ENCODE peak calls at places on chromosomes 16 and 17, in ten cellular contexts. W, X, Y, T, C, J, F, G, O and N are unnamed samples.

GRCh38 chr16:48317614-48318013 is 67.6 kb downstream of the SIAH1 start:
- DNase-seq in C (no peak), T (no peak), Y (peak; percentile 33), G (peak; percentile 82), X (no peak), O (no peak), F (no peak), J (no peak), W (no peak), N (peak; percentile 24)

GRCh38 chr16:47448830-47449575 is 11.9 kb downstream of the ITFG1 start:
- DNase-seq in X (no peak), F (no peak), J (no peak), G (no peak), Y (no peak), W (no peak), T (no peak), C (no peak), O (no peak), N (no peak)

GRCh38 chr17:28327709-28328108 is 7.6 kb downstream of the IFT20 start:
- DNase-seq in F (peak; percentile 18), W (no peak), Y (peak; percentile 53), X (no peak), T (no peak), C (no peak), J (no peak), O (no peak), G (peak; percentile 38), N (no peak)

GRCh38 chr17:48241131-48241591 is 133.6 kb downstream of the SNX11 start:
- DNase-seq in W (no peak), X (peak; percentile 44), O (no peak), T (no peak), Y (peak; percentile 90), G (peak; percentile 96), C (no peak), J (no peak), F (no peak), N (peak; percentile 65)

GRCh38 chr17:45907720-45908395 is 13.5 kb downstream of the MAPT start:
- DNase-seq in X (no peak), T (no peak), W (no peak), O (no peak), F (peak; percentile 27), Y (no peak), C (peak; percentile 71), G (no peak), J (no peak), N (no peak)

GRCh38 chr16:29906520-29907244 is 6.4 kb downstream of the ASPHD1 start:
- DNase-seq in G (no peak), X (no peak), F (no peak), O (no peak), W (no peak), Y (no peak), C (no peak), J (no peak), T (no peak), N (no peak)

GRCh38 chr17:17346428-17347233 is 43.5 kb downstream of the NT5M start:
- DNase-seq in T (no peak), X (no peak), W (no peak), Y (no peak), J (peak; percentile 13), O (no peak), G (no peak), F (peak; percentile 31), C (no peak), N (no peak)

GRCh38 chr17:43020789-43021738 is 1.1 kb downstream of the VAT1 start:
- DNase-seq in Y (peak; percentile 70), J (peak; percentile 72), T (no peak), G (peak; percentile 88), X (peak; percentile 81), O (peak; percentile 38), F (peak; percentile 82), C (peak; percentile 22), W (no peak), N (peak; percentile 45)

GRCh38 chr17:306116-306515 is 46.5 kb downstream of the RPH3AL start:
- DNase-seq in C (no peak), Y (no peak), J (no peak), O (no peak), T (no peak), W (no peak), X (peak; percentile 20), F (no peak), G (no peak), N (no peak)

GRCh38 chr17:80295146-80295545 is 34.5 kb downstream of the RNF213 start:
- DNase-seq in J (no peak), W (no peak), O (no peak), G (no peak), C (no peak), X (no peak), Y (no peak), F (no peak), T (no peak), N (no peak)

GRCh38 chr16:48426244-48427135 is 41.3 kb upstream of the SIAH1 start:
- DNase-seq in Y (no peak), X (no peak), J (no peak), O (no peak), F (no peak), T (no peak), W (no peak), C (no peak), G (no peak), N (no peak)

GRCh38 chr17:76453431-76453743 is 435 bp upstream of the UBE2O start:
- DNase-seq in O (no peak), Y (no peak), J (no peak), X (no peak), G (no peak), C (no peak), F (no peak), T (no peak), W (no peak), N (no peak)

GRCh38 chr17:38454528-38454927 is 26.3 kb downstream of the ARHGAP23 start:
- DNase-seq in O (no peak), W (no peak), X (peak; percentile 92), T (no peak), F (no peak), G (peak; percentile 83), C (no peak), Y (peak; percentile 79), J (peak; percentile 74), N (peak; percentile 97)

GRCh38 chr16:66292241-66292935 is 74.1 kb upstream of the CDH5 start:
- DNase-seq in F (peak; percentile 16), X (no peak), C (no peak), O (no peak), J (no peak), Y (no peak), T (no peak), G (no peak), W (no peak), N (no peak)

GRCh38 chr16:65896448-65897153 is 469.9 kb upstream of the CDH5 start:
- DNase-seq in J (no peak), C (no peak), Y (no peak), G (no peak), F (no peak), X (no peak), O (no peak), W (no peak), T (no peak), N (no peak)

GRCh38 chr16:80887062-80887461 is 82.7 kb upstream of the CDYL2 start:
- DNase-seq in Y (peak; percentile 10), O (no peak), G (no peak), C (no peak), X (no peak), T (no peak), F (no peak), J (no peak), W (no peak), N (no peak)

GRCh38 chr16:78127130-78127529 is 27.7 kb downstream of the WWOX start:
- DNase-seq in Y (no peak), G (no peak), O (no peak), T (no peak), J (no peak), F (no peak), C (no peak), X (no peak), W (no peak), N (no peak)

GRCh38 chr17:49748791-49749190 is 15.1 kb downstream of the FAM117A start:
- DNase-seq in Y (no peak), W (no peak), G (no peak), F (no peak), O (peak; percentile 55), T (peak; percentile 12), X (no peak), J (no peak), C (no peak), N (no peak)

GRCh38 chr17:1153795-1154546 is 25.8 kb downstream of the ABR start:
- DNase-seq in J (no peak), G (peak; percentile 38), C (peak; percentile 73), O (no peak), F (peak; percentile 82), W (peak; percentile 20), Y (peak; percentile 55), T (no peak), X (peak; percentile 75), N (peak; percentile 11)

GRCh38 chr17:72287586-72287985 is 166.8 kb downstream of the SOX9 start:
- DNase-seq in W (peak; percentile 40), O (no peak), G (no peak), J (no peak), Y (no peak), F (no peak), C (peak; percentile 82), T (no peak), X (no peak), N (no peak)

GRCh38 chr17:32551186-32551955 is 64.6 kb downstream of the CDK5R1 start:
- DNase-seq in T (no peak), Y (no peak), J (no peak), O (no peak), W (no peak), G (peak; percentile 74), F (no peak), C (no peak), X (no peak), N (peak; percentile 55)

GRCh38 chr16:56732366-56732765 is 2.4 kb downstream of the NUP93 start:
- DNase-seq in Y (no peak), X (no peak), O (no peak), T (no peak), F (no peak), W (no peak), G (no peak), C (no peak), J (no peak), N (no peak)

GRCh38 chr17:82294086-82294773 is 20.7 kb upstream of the CSNK1D start:
- DNase-seq in X (no peak), T (no peak), W (no peak), Y (no peak), C (no peak), O (no peak), F (no peak), G (no peak), J (no peak), N (no peak)

GRCh38 chr17:77363821-77364361 is 223.1 kb downstream of the SEC14L1 start:
- DNase-seq in C (no peak), J (no peak), Y (no peak), O (no peak), T (no peak), F (peak; percentile 29), X (peak; percentile 58), G (peak; percentile 60), W (no peak), N (peak; percentile 49)

GRCh38 chr16:84840687-84841627 is 21.2 kb downstream of the CRISPLD2 start:
- DNase-seq in T (no peak), O (no peak), X (no peak), J (peak; percentile 18), G (no peak), F (no peak), Y (no peak), C (no peak), W (no peak), N (no peak)

GRCh38 chr17:73304971-73305786 is 6.6 kb downstream of the CDC42EP4 start:
- DNase-seq in J (peak; percentile 49), O (no peak), W (no peak), G (peak; percentile 98), F (peak; percentile 85), X (peak; percentile 87), T (no peak), Y (peak; percentile 82), C (peak; percentile 52), N (peak; percentile 84)